ENCODE peak calls at places on chromosome 15, in six cellular contexts. One of them, this sample, is unnamed. For H3K27me3, the result is how much of the 10 kb centered on the place peaks cover.

GRCh38 chr15:38129531-38130199 is 123.0 kb upstream of the SPRED1 start:
- DNase-seq in CD8-positive, alpha-beta memory T cell: no peak
- DNase-seq in pancreas: peak
- DNase-seq in cardiac muscle cell: peak
- DNase-seq in sigmoid colon: peak
- DNase-seq in HL-60: peak
- DNase-seq in this sample: no peak

GRCh38 chr15:41494922-41495735 is 1.5 kb downstream of the ITPKA start:
- DNase-seq in CD8-positive, alpha-beta memory T cell: no peak
- DNase-seq in sigmoid colon: no peak
- DNase-seq in cardiac muscle cell: no peak
- DNase-seq in pancreas: no peak
- DNase-seq in HL-60: peak
- DNase-seq in this sample: no peak

GRCh38 chr15:101043911-101044624 is 124.9 kb downstream of the LRRK1 start:
- DNase-seq in pancreas: no peak
- DNase-seq in HL-60: no peak
- DNase-seq in CD8-positive, alpha-beta memory T cell: no peak
- DNase-seq in cardiac muscle cell: no peak
- DNase-seq in sigmoid colon: peak
- DNase-seq in this sample: no peak

GRCh38 chr15:85451099-85451700 is 70.8 kb downstream of the AKAP13 start:
- DNase-seq in cardiac muscle cell: no peak
- DNase-seq in sigmoid colon: no peak
- DNase-seq in HL-60: no peak
- DNase-seq in CD8-positive, alpha-beta memory T cell: no peak
- DNase-seq in pancreas: no peak
- DNase-seq in this sample: no peak

GRCh38 chr15:85582719-85583089 is 202.3 kb downstream of the AKAP13 start:
- DNase-seq in sigmoid colon: peak
- DNase-seq in HL-60: peak
- DNase-seq in cardiac muscle cell: peak
- DNase-seq in CD8-positive, alpha-beta memory T cell: peak
- DNase-seq in pancreas: peak
- DNase-seq in this sample: no peak

GRCh38 chr15:71730277-71731144 is 79.8 kb upstream of the NR2E3 start:
- DNase-seq in HL-60: peak
- DNase-seq in pancreas: peak
- DNase-seq in cardiac muscle cell: peak
- DNase-seq in CD8-positive, alpha-beta memory T cell: peak
- DNase-seq in sigmoid colon: no peak
- DNase-seq in this sample: no peak

GRCh38 chr15:65936317-65936716 is 67.0 kb downstream of the RAB11A start:
- DNase-seq in pancreas: no peak
- DNase-seq in cardiac muscle cell: no peak
- DNase-seq in HL-60: no peak
- DNase-seq in sigmoid colon: no peak
- DNase-seq in CD8-positive, alpha-beta memory T cell: no peak
- DNase-seq in this sample: no peak

GRCh38 chr15:46413799-46414198 is 779.0 kb downstream of the SQOR start:
- DNase-seq in CD8-positive, alpha-beta memory T cell: no peak
- DNase-seq in HL-60: no peak
- DNase-seq in sigmoid colon: no peak
- DNase-seq in cardiac muscle cell: no peak
- DNase-seq in pancreas: no peak
- DNase-seq in this sample: no peak

GRCh38 chr15:80887148-80887547 is 102.5 kb downstream of the MESD start:
- DNase-seq in HL-60: no peak
- DNase-seq in pancreas: no peak
- DNase-seq in cardiac muscle cell: no peak
- DNase-seq in CD8-positive, alpha-beta memory T cell: no peak
- DNase-seq in sigmoid colon: no peak
- DNase-seq in this sample: no peak

GRCh38 chr15:62770752-62771151 is 271.8 kb upstream of the TPM1 start:
- DNase-seq in CD8-positive, alpha-beta memory T cell: no peak
- DNase-seq in pancreas: no peak
- DNase-seq in cardiac muscle cell: peak
- DNase-seq in sigmoid colon: no peak
- DNase-seq in HL-60: no peak
- DNase-seq in this sample: no peak

GRCh38 chr15:39455502-39455991 is 125.3 kb upstream of the THBS1 start:
- DNase-seq in pancreas: no peak
- DNase-seq in cardiac muscle cell: peak
- DNase-seq in CD8-positive, alpha-beta memory T cell: no peak
- DNase-seq in HL-60: no peak
- DNase-seq in sigmoid colon: no peak
- DNase-seq in this sample: no peak

GRCh38 chr15:86311568-86312280 is 232.1 kb downstream of the AGBL1 start:
- DNase-seq in CD8-positive, alpha-beta memory T cell: no peak
- DNase-seq in sigmoid colon: no peak
- DNase-seq in cardiac muscle cell: no peak
- DNase-seq in pancreas: no peak
- DNase-seq in HL-60: no peak
- DNase-seq in this sample: no peak

GRCh38 chr15:46127361-46127874 is 492.6 kb downstream of the SQOR start:
- DNase-seq in cardiac muscle cell: no peak
- DNase-seq in CD8-positive, alpha-beta memory T cell: no peak
- DNase-seq in pancreas: no peak
- DNase-seq in sigmoid colon: no peak
- DNase-seq in HL-60: no peak
- DNase-seq in this sample: no peak

GRCh38 chr15:28178290-28178689 is 79.2 kb upstream of the OCA2 start:
- DNase-seq in cardiac muscle cell: peak
- DNase-seq in pancreas: no peak
- DNase-seq in sigmoid colon: no peak
- DNase-seq in HL-60: no peak
- DNase-seq in CD8-positive, alpha-beta memory T cell: no peak
- DNase-seq in this sample: no peak

GRCh38 chr15:45091161-45091560 is 22.8 kb downstream of the DUOX2 start:
- DNase-seq in CD8-positive, alpha-beta memory T cell: no peak
- DNase-seq in pancreas: no peak
- DNase-seq in cardiac muscle cell: peak
- DNase-seq in HL-60: no peak
- DNase-seq in sigmoid colon: no peak
- DNase-seq in this sample: no peak

GRCh38 chr15:70318996-70319465 is 221.3 kb upstream of the TLE3 start:
- DNase-seq in cardiac muscle cell: peak
- DNase-seq in HL-60: no peak
- DNase-seq in pancreas: no peak
- DNase-seq in sigmoid colon: peak
- DNase-seq in CD8-positive, alpha-beta memory T cell: no peak
- DNase-seq in this sample: no peak

GRCh38 chr15:80482686-80483085 is 78.5 kb downstream of the ARNT2 start:
- DNase-seq in CD8-positive, alpha-beta memory T cell: no peak
- DNase-seq in HL-60: no peak
- DNase-seq in sigmoid colon: no peak
- DNase-seq in pancreas: no peak
- DNase-seq in cardiac muscle cell: no peak
- DNase-seq in this sample: no peak

GRCh38 chr15:66815322-66815721 is 113.3 kb downstream of the SMAD6 start:
- DNase-seq in sigmoid colon: no peak
- DNase-seq in pancreas: no peak
- DNase-seq in CD8-positive, alpha-beta memory T cell: no peak
- DNase-seq in HL-60: no peak
- DNase-seq in cardiac muscle cell: peak
- DNase-seq in this sample: no peak

GRCh38 chr15:31235298-31236183 is 91.1 kb upstream of the KLF13 start:
- DNase-seq in sigmoid colon: peak
- DNase-seq in CD8-positive, alpha-beta memory T cell: no peak
- DNase-seq in pancreas: peak
- DNase-seq in HL-60: no peak
- DNase-seq in cardiac muscle cell: peak
- DNase-seq in this sample: peak

GRCh38 chr15:30953731-30954378 is 37.6 kb downstream of the MTMR10 start:
- DNase-seq in cardiac muscle cell: peak
- DNase-seq in CD8-positive, alpha-beta memory T cell: no peak
- DNase-seq in sigmoid colon: no peak
- DNase-seq in HL-60: peak
- DNase-seq in pancreas: no peak
- DNase-seq in this sample: no peak

GRCh38 chr15:68436680-68437079 is 4.7 kb upstream of the ITGA11 start:
- DNase-seq in pancreas: no peak
- DNase-seq in HL-60: no peak
- DNase-seq in sigmoid colon: no peak
- DNase-seq in CD8-positive, alpha-beta memory T cell: no peak
- DNase-seq in cardiac muscle cell: no peak
- DNase-seq in this sample: no peak

GRCh38 chr15:68432665-68433064 is 702 bp upstream of the ITGA11 start:
- DNase-seq in sigmoid colon: no peak
- DNase-seq in cardiac muscle cell: no peak
- DNase-seq in HL-60: no peak
- DNase-seq in CD8-positive, alpha-beta memory T cell: no peak
- DNase-seq in pancreas: no peak
- DNase-seq in this sample: no peak

GRCh38 chr15:68434021-68434420 is 2.1 kb upstream of the ITGA11 start:
- DNase-seq in sigmoid colon: no peak
- DNase-seq in CD8-positive, alpha-beta memory T cell: no peak
- DNase-seq in pancreas: no peak
- DNase-seq in HL-60: no peak
- DNase-seq in cardiac muscle cell: no peak
- DNase-seq in this sample: no peak

GRCh38 chr15:68433551-68433950 is 1.6 kb upstream of the ITGA11 start:
- DNase-seq in pancreas: no peak
- DNase-seq in sigmoid colon: no peak
- DNase-seq in cardiac muscle cell: no peak
- DNase-seq in CD8-positive, alpha-beta memory T cell: no peak
- DNase-seq in HL-60: no peak
- DNase-seq in this sample: no peak

DNA sequence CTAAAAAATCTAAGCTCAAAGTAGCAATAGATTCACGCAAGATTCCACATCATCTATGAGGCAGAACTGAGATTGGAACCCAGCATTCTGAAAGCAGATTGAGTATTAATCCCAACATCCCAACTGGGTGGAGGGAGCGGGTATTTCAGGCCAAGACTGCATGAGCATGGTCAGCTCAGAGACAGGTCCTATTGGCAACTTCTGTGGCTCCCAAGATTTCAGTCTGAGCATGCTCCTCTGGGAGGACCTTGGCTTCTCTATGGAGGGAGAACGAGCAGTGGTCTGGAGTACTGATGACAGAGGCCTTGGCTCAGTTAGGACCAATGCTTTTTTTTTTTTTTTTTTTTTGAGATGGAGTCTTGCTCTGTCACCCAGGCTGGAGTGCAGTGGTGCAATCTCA is 4.0 kb upstream of the ITGA11 start:
- DNase-seq in HL-60: no peak
- DNase-seq in pancreas: no peak
- DNase-seq in cardiac muscle cell: no peak
- DNase-seq in CD8-positive, alpha-beta memory T cell: no peak
- DNase-seq in sigmoid colon: no peak
- DNase-seq in this sample: no peak
- H3K27me3 ChIP-seq in HL-60: under half
- H3K27me3 ChIP-seq in pancreas: under half
- H3K27me3 ChIP-seq in cardiac muscle cell: half or more
- H3K27me3 ChIP-seq in CD8-positive, alpha-beta memory T cell: under half
- H3K27me3 ChIP-seq in sigmoid colon: half or more
- H3K27me3 ChIP-seq in this sample: under half

GRCh38 chr15:50281427-50281826 is 15.9 kb upstream of the HDC start:
- DNase-seq in cardiac muscle cell: no peak
- DNase-seq in CD8-positive, alpha-beta memory T cell: no peak
- DNase-seq in sigmoid colon: no peak
- DNase-seq in pancreas: no peak
- DNase-seq in HL-60: no peak
- DNase-seq in this sample: no peak

GRCh38 chr15:50280271-50280670 is 14.7 kb upstream of the HDC start:
- DNase-seq in pancreas: no peak
- DNase-seq in CD8-positive, alpha-beta memory T cell: no peak
- DNase-seq in cardiac muscle cell: no peak
- DNase-seq in HL-60: no peak
- DNase-seq in sigmoid colon: no peak
- DNase-seq in this sample: no peak

GRCh38 chr15:50275091-50275490 is 9.6 kb upstream of the HDC start:
- DNase-seq in pancreas: no peak
- DNase-seq in HL-60: no peak
- DNase-seq in CD8-positive, alpha-beta memory T cell: no peak
- DNase-seq in cardiac muscle cell: no peak
- DNase-seq in sigmoid colon: no peak
- DNase-seq in this sample: no peak

GRCh38 chr15:50275908-50276307 is 10.4 kb upstream of the HDC start:
- DNase-seq in pancreas: no peak
- DNase-seq in cardiac muscle cell: no peak
- DNase-seq in sigmoid colon: no peak
- DNase-seq in HL-60: peak
- DNase-seq in CD8-positive, alpha-beta memory T cell: no peak
- DNase-seq in this sample: no peak
- H3K4me3 ChIP-seq in pancreas: no peak
- H3K4me3 ChIP-seq in cardiac muscle cell: no peak
- H3K4me3 ChIP-seq in sigmoid colon: no peak
- H3K4me3 ChIP-seq in HL-60: no peak
- H3K4me3 ChIP-seq in CD8-positive, alpha-beta memory T cell: no peak
- H3K4me3 ChIP-seq in this sample: no peak

DNA sequence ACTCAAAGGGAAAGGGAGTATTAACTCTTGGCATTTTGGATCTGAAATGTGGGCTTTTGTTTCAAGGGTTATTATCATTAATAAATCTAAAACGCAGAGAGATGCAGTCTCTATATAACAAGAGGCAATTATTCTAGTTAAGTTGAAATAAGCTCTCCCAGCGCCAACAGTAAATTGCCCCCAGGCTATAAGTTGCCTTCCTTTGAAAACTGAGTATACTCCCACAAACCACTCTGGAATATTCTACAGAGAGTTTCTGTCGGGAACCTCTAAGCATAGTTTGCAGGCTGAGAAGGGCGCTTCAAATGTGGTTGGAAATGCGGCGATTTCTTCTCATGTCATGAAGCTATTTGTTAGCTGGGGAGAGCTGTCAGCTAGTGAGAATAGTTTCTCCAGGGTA is 5.6 kb downstream of the CRABP1 start:
- DNase-seq in cardiac muscle cell: no peak
- DNase-seq in HL-60: no peak
- DNase-seq in pancreas: no peak
- DNase-seq in CD8-positive, alpha-beta memory T cell: no peak
- DNase-seq in sigmoid colon: no peak
- DNase-seq in this sample: no peak
- H3K27me3 ChIP-seq in cardiac muscle cell: under half
- H3K27me3 ChIP-seq in HL-60: under half
- H3K27me3 ChIP-seq in pancreas: under half
- H3K27me3 ChIP-seq in CD8-positive, alpha-beta memory T cell: under half
- H3K27me3 ChIP-seq in sigmoid colon: under half
- H3K27me3 ChIP-seq in this sample: half or more

DNA sequence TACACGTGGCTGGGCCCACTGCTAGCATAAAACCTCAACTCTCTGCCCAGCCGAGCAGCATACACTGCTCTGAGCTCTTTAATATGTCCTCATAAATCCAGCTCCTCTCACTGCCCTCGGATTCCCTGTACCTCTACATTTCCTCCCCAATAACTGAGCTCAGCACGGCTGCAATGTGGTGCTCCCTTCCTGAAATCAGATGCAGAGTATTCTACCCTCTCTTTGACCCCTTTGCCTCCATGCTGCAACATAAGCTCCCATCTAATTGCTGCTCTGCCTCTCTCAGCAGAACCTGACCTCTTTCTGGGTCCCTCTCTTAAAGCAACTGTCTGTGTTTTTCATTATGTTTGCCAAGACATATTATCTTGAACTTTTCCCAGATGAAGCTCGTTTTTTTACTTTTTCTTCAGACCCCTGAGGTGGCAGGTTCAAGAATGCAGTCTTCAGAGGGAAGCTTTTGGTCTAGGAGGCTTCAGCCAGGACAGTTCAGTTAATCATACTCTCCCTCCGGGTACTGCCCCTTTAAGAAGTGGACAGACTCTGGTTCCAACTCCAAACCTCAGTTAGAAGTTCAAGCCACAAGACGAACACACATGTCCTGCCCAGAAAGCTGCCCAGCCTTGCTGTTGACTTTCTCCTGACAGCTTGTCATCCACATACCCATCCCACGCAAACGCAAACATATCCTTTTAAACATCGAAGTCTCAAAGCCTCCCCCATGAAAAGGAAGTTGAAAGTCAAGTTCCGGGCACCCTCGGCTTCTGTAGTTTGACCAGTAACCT is 81.1 kb upstream of the NEO1 start:
- DNase-seq in pancreas: no peak
- DNase-seq in CD8-positive, alpha-beta memory T cell: no peak
- DNase-seq in HL-60: no peak
- DNase-seq in cardiac muscle cell: peak
- DNase-seq in sigmoid colon: no peak
- DNase-seq in this sample: no peak
- H3K4me3 ChIP-seq in pancreas: no peak
- H3K4me3 ChIP-seq in CD8-positive, alpha-beta memory T cell: no peak
- H3K4me3 ChIP-seq in HL-60: no peak
- H3K4me3 ChIP-seq in cardiac muscle cell: no peak
- H3K4me3 ChIP-seq in sigmoid colon: peak
- H3K4me3 ChIP-seq in this sample: peak